ENCODE peak calls at places on chromosomes 1 and 21, in four cellular contexts. Z is IMR-90, O is H1, A is mesendoderm. W is an unnamed sample.

GRCh38 chr1:54111624-54112023 is 41.2 kb downstream of the CDCP2 start:
- DNase-seq in Z (no peak), O (no peak), A (no peak), W (peak; percentile 8)

GRCh38 chr1:176531036-176531435 is 68.1 kb downstream of the PAPPA2 start:
- DNase-seq in Z (no peak), O (no peak), A (no peak), W (no peak)

GRCh38 chr21:33401617-33401967 is 1.6 kb upstream of the IFNGR2 start:
- DNase-seq in Z (no peak), O (no peak), A (no peak), W (no peak)

GRCh38 chr1:73401666-73402065 is 796.3 kb downstream of the LRRIQ3 start:
- DNase-seq in Z (peak; percentile 0), O (no peak), A (peak; percentile 68), W (peak; percentile 36)

GRCh38 chr21:41780337-41781046 is 13.6 kb upstream of the RIPK4 start:
- DNase-seq in Z (no peak), O (no peak), A (no peak), W (no peak)

GRCh38 chr1:152347116-152347728 is 12.6 kb downstream of the FLG2 start:
- DNase-seq in Z (peak; percentile 52), O (no peak), A (peak; percentile 58), W (no peak)

GRCh38 chr1:77756052-77756754 is 3.4 kb downstream of the USP33 start:
- DNase-seq in Z (no peak), O (no peak), A (peak; percentile 21), W (no peak)

GRCh38 chr1:45359882-45360513 is 19.8 kb upstream of the MUTYH start:
- DNase-seq in Z (peak; percentile 77), O (no peak), A (peak; percentile 49), W (no peak)

GRCh38 chr1:84214115-84214956 is 70.3 kb downstream of the PRKACB start:
- DNase-seq in Z (no peak), O (no peak), A (no peak), W (no peak)

GRCh38 chr1:184648160-184648855 is 106.3 kb downstream of the EDEM3 start:
- DNase-seq in Z (no peak), O (no peak), A (no peak), W (no peak)
- H3K56ac ChIP-seq in Z (no peak overlapping the region), O (no peak overlapping the region), A (no peak overlapping the region), W (no peak overlapping the region)

GRCh38 chr1:196674908-196675307 is 23.1 kb downstream of the CFH start:
- DNase-seq in Z (no peak), O (no peak), A (no peak), W (no peak)

GRCh38 chr1:196677781-196678509 is 26.1 kb downstream of the CFH start:
- DNase-seq in Z (peak; percentile 22), O (no peak), A (no peak), W (no peak)

GRCh38 chr1:196680107-196680506 is 28.3 kb downstream of the CFH start:
- DNase-seq in Z (peak; percentile 60), O (no peak), A (no peak), W (no peak)

GRCh38 chr1:196678510-196678884 is 26.7 kb downstream of the CFH start:
- DNase-seq in Z (peak; percentile 81), O (no peak), A (peak; percentile 7), W (no peak)
- H2BK5ac ChIP-seq in Z (peak overlapping the region; percentile 48), O (no peak overlapping the region), A (no peak overlapping the region), W (no peak overlapping the region)

GRCh38 chr1:228151526-228151925 is 1.8 kb downstream of the GJC2 start:
- DNase-seq in Z (no peak), O (no peak), A (no peak), W (no peak)

GRCh38 chr1:228152918-228153258 is 3.2 kb downstream of the GJC2 start:
- DNase-seq in Z (no peak), O (no peak), A (no peak), W (no peak)

GRCh38 chr1:228150458-228151169 is 884 bp downstream of the GJC2 start:
- DNase-seq in Z (peak; percentile 86), O (no peak), A (no peak), W (peak; percentile 24)

GRCh38 chr1:228151170-228151513 is 1.4 kb downstream of the GJC2 start:
- DNase-seq in Z (no peak), O (no peak), A (no peak), W (peak; percentile 24)

GRCh38 chr1:228152097-228152917 is 2.6 kb downstream of the GJC2 start:
- DNase-seq in Z (no peak), O (no peak), A (no peak), W (no peak)
- H3K18ac ChIP-seq in Z (no peak overlapping the region), O (no peak overlapping the region), A (no peak overlapping the region), W (no peak overlapping the region)

DNA sequence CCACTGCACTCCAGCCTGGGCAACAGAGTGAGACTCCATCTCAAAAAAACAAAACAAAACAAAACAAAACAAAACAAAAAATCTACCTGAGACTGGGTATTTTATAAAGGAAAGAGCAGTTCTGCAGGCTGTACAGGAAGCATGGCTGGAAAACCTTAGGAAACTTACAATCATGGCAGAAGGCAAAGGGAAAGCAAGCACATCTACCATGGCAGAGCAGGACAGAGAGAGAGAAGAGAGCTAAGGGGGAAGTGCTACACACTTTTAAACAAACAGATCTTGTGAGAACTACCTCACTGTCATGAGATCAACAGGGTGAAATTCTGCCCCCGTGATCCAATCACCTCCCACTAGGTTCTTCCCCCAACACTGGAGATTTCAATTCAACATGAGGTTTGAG is 198.3 kb upstream of the SAMSN1 start:
- DNase-seq in Z (no peak), O (no peak), A (no peak), W (no peak)
- H3K56ac ChIP-seq in Z (no peak overlapping the region), O (no peak overlapping the region), A (no peak overlapping the region), W (no peak overlapping the region)

DNA sequence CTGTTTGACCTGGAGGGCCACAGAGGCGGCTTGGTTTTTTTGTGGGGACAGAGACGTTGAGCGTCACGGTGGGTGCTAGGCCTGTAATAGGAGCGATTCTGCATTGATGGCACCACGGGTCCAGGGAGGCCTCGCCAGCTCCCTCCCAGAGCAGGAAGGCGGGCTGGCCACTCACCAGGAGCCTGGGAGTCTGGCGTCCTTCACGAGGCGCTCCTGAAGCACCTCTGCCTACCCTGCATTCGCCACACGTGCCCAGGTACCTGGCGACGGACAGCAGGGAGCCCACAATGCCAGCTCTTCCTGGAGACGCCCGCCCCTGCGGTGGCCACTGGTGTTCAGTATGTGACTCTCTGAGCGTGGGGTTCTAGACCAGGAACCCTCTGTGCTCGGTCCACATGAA is 69.9 kb upstream of the TRAPPC10 start:
- DNase-seq in Z (no peak), O (no peak), A (no peak), W (no peak)
- H2BK5ac ChIP-seq in Z (no peak overlapping the region), O (no peak overlapping the region), A (no peak overlapping the region), W (no peak overlapping the region)

GRCh38 chr1:62809788-62810187 is 25.9 kb downstream of the ATG4C start:
- DNase-seq in Z (no peak), O (no peak), A (no peak), W (no peak)
- H3K18ac ChIP-seq in Z (no peak overlapping the region), O (no peak overlapping the region), A (no peak overlapping the region), W (no peak overlapping the region)

GRCh38 chr1:115228191-115228590 is 109.9 kb downstream of the NGF start:
- DNase-seq in Z (no peak), O (no peak), A (no peak), W (no peak)
- H3K56ac ChIP-seq in Z (peak overlapping the region; percentile 86), O (no peak overlapping the region), A (no peak overlapping the region), W (no peak overlapping the region)

DNA sequence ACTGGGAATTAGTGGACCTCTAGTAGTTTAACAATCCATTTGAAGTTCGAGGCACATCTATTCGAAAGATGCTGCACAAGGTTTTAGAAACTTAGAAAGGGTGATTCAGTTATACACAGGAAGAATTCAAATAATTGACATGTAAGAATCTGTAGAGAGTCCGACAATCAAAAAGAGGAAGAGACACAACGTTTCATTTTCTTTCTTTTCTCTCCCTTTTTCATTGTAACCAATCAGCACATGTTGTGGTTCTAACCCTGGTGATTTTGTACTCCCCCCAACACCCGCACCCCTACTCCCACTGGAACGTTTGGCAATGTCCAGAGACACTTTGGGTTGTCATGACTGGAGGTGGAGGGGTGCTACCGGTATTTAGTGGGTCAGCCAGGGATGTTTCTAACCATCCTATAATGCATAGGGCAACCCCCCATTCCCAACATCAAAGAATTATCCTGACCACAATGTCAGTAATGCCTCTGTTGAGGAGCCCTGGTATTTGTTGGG is 4.9 kb downstream of the TGFB2 start:
- DNase-seq in Z (no peak), O (no peak), A (no peak), W (no peak)
- H2BK5ac ChIP-seq in Z (peak overlapping the region; percentile 94), O (no peak overlapping the region), A (no peak overlapping the region), W (no peak overlapping the region)

GRCh38 chr1:200147094-200147493 is 119.6 kb downstream of the NR5A2 start:
- DNase-seq in Z (no peak), O (no peak), A (no peak), W (no peak)
- H3K18ac ChIP-seq in Z (no peak overlapping the region), O (no peak overlapping the region), A (no peak overlapping the region), W (no peak overlapping the region)

DNA sequence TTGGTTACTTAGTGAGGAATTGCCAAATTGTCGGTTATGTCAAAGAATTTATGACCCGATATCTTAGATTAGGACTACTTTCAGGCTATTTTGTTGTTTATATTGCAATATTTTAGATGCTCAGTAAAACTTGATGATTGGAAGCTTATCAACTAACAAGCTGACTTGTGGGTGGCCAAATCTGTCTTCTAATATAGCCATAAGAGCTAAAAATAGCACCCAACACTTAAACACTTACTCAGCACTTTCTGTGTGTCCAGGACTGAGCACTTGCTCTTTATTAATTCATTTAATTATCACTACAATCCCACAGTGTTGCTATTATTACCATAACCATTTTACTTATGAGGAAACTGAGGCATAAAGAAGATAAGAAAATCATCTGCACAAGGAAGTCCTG is 50.4 kb downstream of the RWDD3 start:
- DNase-seq in Z (no peak), O (no peak), A (no peak), W (no peak)
- H3K56ac ChIP-seq in Z (no peak overlapping the region), O (no peak overlapping the region), A (no peak overlapping the region), W (no peak overlapping the region)